ENCODE peak calls at places on chromosomes 5 and 9, in four cellular contexts. One of them, this sample, is unnamed.

GRCh38 chr5:30398427-30398826 is 795.1 kb upstream of the CDH6 start:
- DNase-seq in endothelial cell of umbilical vein: no peak
- DNase-seq in fibroblast of mammary gland: no peak
- DNase-seq in fibroblast of lung: no peak
- DNase-seq in this sample: no peak

GRCh38 chr9:104740596-104740995 is 6.9 kb upstream of the NIPSNAP3A start:
- DNase-seq in fibroblast of mammary gland: peak
- DNase-seq in endothelial cell of umbilical vein: peak
- DNase-seq in fibroblast of lung: peak
- DNase-seq in this sample: no peak

GRCh38 chr9:111895996-111896941 is at the start of gene UGCG:
- DNase-seq in fibroblast of lung: peak
- DNase-seq in fibroblast of mammary gland: peak
- DNase-seq in endothelial cell of umbilical vein: peak
- DNase-seq in this sample: peak

GRCh38 chr9:135762921-135763320 is 60.9 kb downstream of the KCNT1 start:
- DNase-seq in endothelial cell of umbilical vein: no peak
- DNase-seq in fibroblast of lung: no peak
- DNase-seq in fibroblast of mammary gland: no peak
- DNase-seq in this sample: no peak

GRCh38 chr9:16768816-16769215 is 101.7 kb downstream of the BNC2 start:
- DNase-seq in fibroblast of lung: no peak
- DNase-seq in fibroblast of mammary gland: no peak
- DNase-seq in endothelial cell of umbilical vein: no peak
- DNase-seq in this sample: no peak

GRCh38 chr5:43073597-43074546 is 33.8 kb upstream of the ANXA2R start:
- DNase-seq in endothelial cell of umbilical vein: peak
- DNase-seq in fibroblast of mammary gland: peak
- DNase-seq in fibroblast of lung: no peak
- DNase-seq in this sample: peak

GRCh38 chr5:149886697-149887470 is 57.7 kb downstream of the PDE6A start:
- DNase-seq in endothelial cell of umbilical vein: no peak
- DNase-seq in fibroblast of lung: peak
- DNase-seq in fibroblast of mammary gland: peak
- DNase-seq in this sample: peak

GRCh38 chr9:93245437-93245970 is 61.6 kb downstream of the WNK2 start:
- DNase-seq in fibroblast of lung: no peak
- DNase-seq in fibroblast of mammary gland: no peak
- DNase-seq in endothelial cell of umbilical vein: no peak
- DNase-seq in this sample: no peak

GRCh38 chr5:84393969-84394368 is 9.3 kb upstream of the EDIL3 start:
- DNase-seq in fibroblast of lung: peak
- DNase-seq in fibroblast of mammary gland: peak
- DNase-seq in endothelial cell of umbilical vein: peak
- DNase-seq in this sample: peak

GRCh38 chr5:173243808-173244305 is 8.9 kb upstream of the NKX2-5 start:
- DNase-seq in endothelial cell of umbilical vein: no peak
- DNase-seq in fibroblast of mammary gland: no peak
- DNase-seq in fibroblast of lung: no peak
- DNase-seq in this sample: no peak

GRCh38 chr5:119031905-119032304 is 39.0 kb upstream of the DMXL1 start:
- DNase-seq in endothelial cell of umbilical vein: no peak
- DNase-seq in fibroblast of lung: peak
- DNase-seq in fibroblast of mammary gland: peak
- DNase-seq in this sample: peak

GRCh38 chr5:168818586-168818985 is 239.4 kb upstream of the PANK3 start:
- DNase-seq in endothelial cell of umbilical vein: no peak
- DNase-seq in fibroblast of mammary gland: no peak
- DNase-seq in fibroblast of lung: no peak
- DNase-seq in this sample: no peak

GRCh38 chr9:13281356-13282016 is 2.0 kb upstream of the MPDZ start:
- DNase-seq in fibroblast of lung: peak
- DNase-seq in endothelial cell of umbilical vein: no peak
- DNase-seq in fibroblast of mammary gland: no peak
- DNase-seq in this sample: no peak

GRCh38 chr5:6383376-6383775 is 5.0 kb upstream of the MED10 start:
- DNase-seq in endothelial cell of umbilical vein: no peak
- DNase-seq in fibroblast of lung: no peak
- DNase-seq in fibroblast of mammary gland: no peak
- DNase-seq in this sample: no peak

GRCh38 chr9:124673063-124673462 is 98.0 kb downstream of the NR6A1 start:
- DNase-seq in endothelial cell of umbilical vein: no peak
- DNase-seq in fibroblast of lung: peak
- DNase-seq in fibroblast of mammary gland: no peak
- DNase-seq in this sample: no peak

GRCh38 chr5:90201923-90202322 is 207.6 kb downstream of the CETN3 start:
- DNase-seq in fibroblast of lung: peak
- DNase-seq in fibroblast of mammary gland: peak
- DNase-seq in endothelial cell of umbilical vein: peak
- DNase-seq in this sample: no peak

GRCh38 chr9:114501786-114502682 is 3.2 kb downstream of the WHRN start:
- DNase-seq in endothelial cell of umbilical vein: no peak
- DNase-seq in fibroblast of mammary gland: peak
- DNase-seq in fibroblast of lung: peak
- DNase-seq in this sample: peak

GRCh38 chr5:172453206-172453985 is 929 bp downstream of the SH3PXD2B start:
- DNase-seq in fibroblast of mammary gland: peak
- DNase-seq in fibroblast of lung: peak
- DNase-seq in endothelial cell of umbilical vein: peak
- DNase-seq in this sample: no peak

GRCh38 chr5:124176692-124177091 is 569.7 kb downstream of the ZNF608 start:
- DNase-seq in endothelial cell of umbilical vein: no peak
- DNase-seq in fibroblast of lung: no peak
- DNase-seq in fibroblast of mammary gland: peak
- DNase-seq in this sample: no peak

GRCh38 chr9:71733176-71733575 is 35.1 kb downstream of the CEMIP2 start:
- DNase-seq in fibroblast of mammary gland: peak
- DNase-seq in fibroblast of lung: peak
- DNase-seq in endothelial cell of umbilical vein: no peak
- DNase-seq in this sample: no peak

GRCh38 chr9:122374885-122375420 is 4.1 kb downstream of the PTGS1 start:
- DNase-seq in fibroblast of mammary gland: peak
- DNase-seq in endothelial cell of umbilical vein: peak
- DNase-seq in fibroblast of lung: peak
- DNase-seq in this sample: no peak

GRCh38 chr5:103546858-103547257 is 15.7 kb downstream of the NUDT12 start:
- DNase-seq in fibroblast of lung: no peak
- DNase-seq in endothelial cell of umbilical vein: no peak
- DNase-seq in fibroblast of mammary gland: no peak
- DNase-seq in this sample: no peak

GRCh38 chr5:141811287-141812155 is 66.7 kb downstream of the PCDH1 start:
- DNase-seq in fibroblast of mammary gland: no peak
- DNase-seq in endothelial cell of umbilical vein: no peak
- DNase-seq in fibroblast of lung: no peak
- DNase-seq in this sample: peak

GRCh38 chr9:20732118-20732517 is 48.1 kb downstream of the FOCAD start:
- DNase-seq in fibroblast of mammary gland: peak
- DNase-seq in endothelial cell of umbilical vein: peak
- DNase-seq in fibroblast of lung: peak
- DNase-seq in this sample: no peak

GRCh38 chr5:92916036-92916435 is 665.0 kb downstream of the NR2F1-AS1 start:
- DNase-seq in endothelial cell of umbilical vein: peak
- DNase-seq in fibroblast of lung: peak
- DNase-seq in fibroblast of mammary gland: peak
- DNase-seq in this sample: no peak

GRCh38 chr9:137294091-137294683 is 7.9 kb downstream of the NRARP start:
- DNase-seq in fibroblast of mammary gland: peak
- DNase-seq in endothelial cell of umbilical vein: peak
- DNase-seq in fibroblast of lung: peak
- DNase-seq in this sample: peak

GRCh38 chr5:141628175-141628788 is 8.4 kb downstream of the HDAC3 start:
- DNase-seq in fibroblast of lung: no peak
- DNase-seq in endothelial cell of umbilical vein: no peak
- DNase-seq in fibroblast of mammary gland: peak
- DNase-seq in this sample: no peak

GRCh38 chr9:137688725-137689124 is 69.9 kb downstream of the EHMT1 start:
- DNase-seq in fibroblast of mammary gland: no peak
- DNase-seq in fibroblast of lung: no peak
- DNase-seq in endothelial cell of umbilical vein: no peak
- DNase-seq in this sample: no peak

GRCh38 chr9:125099816-125100215 is 43.5 kb downstream of the SCAI start:
- DNase-seq in endothelial cell of umbilical vein: no peak
- DNase-seq in fibroblast of mammary gland: no peak
- DNase-seq in fibroblast of lung: no peak
- DNase-seq in this sample: no peak

GRCh38 chr5:7976411-7977190 is 107.7 kb downstream of the MTRR start:
- DNase-seq in endothelial cell of umbilical vein: no peak
- DNase-seq in fibroblast of lung: peak
- DNase-seq in fibroblast of mammary gland: no peak
- DNase-seq in this sample: no peak

GRCh38 chr5:175895701-175896102 is 24.3 kb downstream of the CPLX2 start:
- DNase-seq in endothelial cell of umbilical vein: no peak
- DNase-seq in fibroblast of mammary gland: no peak
- DNase-seq in fibroblast of lung: no peak
- DNase-seq in this sample: no peak

GRCh38 chr9:134188421-134189166 is 24.2 kb upstream of the RNU6ATAC start:
- DNase-seq in fibroblast of mammary gland: no peak
- DNase-seq in fibroblast of lung: peak
- DNase-seq in endothelial cell of umbilical vein: no peak
- DNase-seq in this sample: no peak

GRCh38 chr5:126918624-126918957 is 111.8 kb downstream of the MARCHF3 start:
- DNase-seq in fibroblast of lung: peak
- DNase-seq in endothelial cell of umbilical vein: peak
- DNase-seq in fibroblast of mammary gland: peak
- DNase-seq in this sample: no peak

GRCh38 chr9:4196886-4197285 is 103.0 kb downstream of the GLIS3 start:
- DNase-seq in fibroblast of mammary gland: peak
- DNase-seq in fibroblast of lung: no peak
- DNase-seq in endothelial cell of umbilical vein: peak
- DNase-seq in this sample: peak

GRCh38 chr5:148635321-148636083 is 18.8 kb downstream of the HTR4 start:
- DNase-seq in fibroblast of mammary gland: no peak
- DNase-seq in fibroblast of lung: no peak
- DNase-seq in endothelial cell of umbilical vein: no peak
- DNase-seq in this sample: no peak

GRCh38 chr9:16516887-16517286 is 353.6 kb downstream of the BNC2 start:
- DNase-seq in fibroblast of mammary gland: peak
- DNase-seq in endothelial cell of umbilical vein: peak
- DNase-seq in fibroblast of lung: peak
- DNase-seq in this sample: no peak

GRCh38 chr5:314676-315487 is 6.6 kb upstream of the AHRR start:
- DNase-seq in fibroblast of lung: no peak
- DNase-seq in endothelial cell of umbilical vein: no peak
- DNase-seq in fibroblast of mammary gland: no peak
- DNase-seq in this sample: no peak

GRCh38 chr5:66796306-66797292 is 200.4 kb downstream of the MAST4 start:
- DNase-seq in fibroblast of mammary gland: peak
- DNase-seq in endothelial cell of umbilical vein: no peak
- DNase-seq in fibroblast of lung: peak
- DNase-seq in this sample: no peak

GRCh38 chr5:133427121-133427777 is 185.1 kb downstream of the FSTL4 start:
- DNase-seq in fibroblast of lung: peak
- DNase-seq in fibroblast of mammary gland: peak
- DNase-seq in endothelial cell of umbilical vein: no peak
- DNase-seq in this sample: no peak

GRCh38 chr5:120219988-120220387 is 244.1 kb upstream of the PRR16 start:
- DNase-seq in fibroblast of lung: no peak
- DNase-seq in endothelial cell of umbilical vein: no peak
- DNase-seq in fibroblast of mammary gland: no peak
- DNase-seq in this sample: no peak